ENCODE peak calls at places on chromosomes 12 and 14, in four cellular contexts. One of them, this sample, is unnamed.

GRCh38 chr12:71958056-71958455 is 19.4 kb downstream of the TPH2 start:
- DNase-seq in cardiac muscle cell: no peak
- DNase-seq in A549: no peak
- DNase-seq in AG10803: peak
- DNase-seq in this sample: no peak

GRCh38 chr14:64465856-64466554 is 706 bp downstream of the AKAP5 start:
- DNase-seq in cardiac muscle cell: peak
- DNase-seq in A549: peak
- DNase-seq in AG10803: peak
- DNase-seq in this sample: no peak

GRCh38 chr12:67091678-67092077 is 177.5 kb upstream of the CAND1 start:
- DNase-seq in cardiac muscle cell: no peak
- DNase-seq in A549: no peak
- DNase-seq in AG10803: no peak
- DNase-seq in this sample: no peak

GRCh38 chr14:85536835-85537195 is 6.9 kb downstream of the FLRT2 start:
- DNase-seq in cardiac muscle cell: peak
- DNase-seq in A549: no peak
- DNase-seq in AG10803: peak
- DNase-seq in this sample: no peak

GRCh38 chr12:49932746-49933145 is 17.8 kb upstream of the AQP2 start:
- DNase-seq in cardiac muscle cell: no peak
- DNase-seq in A549: no peak
- DNase-seq in AG10803: no peak
- DNase-seq in this sample: peak

GRCh38 chr12:21941522-21942376 is 523 bp upstream of the ABCC9 start:
- DNase-seq in cardiac muscle cell: peak
- DNase-seq in A549: no peak
- DNase-seq in AG10803: peak
- DNase-seq in this sample: peak

GRCh38 chr12:28527631-28528249 is 337.5 kb downstream of the CCDC91 start:
- DNase-seq in cardiac muscle cell: no peak
- DNase-seq in A549: no peak
- DNase-seq in AG10803: no peak
- DNase-seq in this sample: no peak

GRCh38 chr14:69138189-69138535 is 14.8 kb downstream of the DCAF5 start:
- DNase-seq in cardiac muscle cell: peak
- DNase-seq in A549: no peak
- DNase-seq in AG10803: peak
- DNase-seq in this sample: no peak

GRCh38 chr12:79685068-79685467 is 5.7 kb downstream of the PAWR start:
- DNase-seq in cardiac muscle cell: peak
- DNase-seq in A549: peak
- DNase-seq in AG10803: peak
- DNase-seq in this sample: no peak

GRCh38 chr14:85527006-85527405 is 2.9 kb upstream of the FLRT2 start:
- DNase-seq in cardiac muscle cell: peak
- DNase-seq in A549: peak
- DNase-seq in AG10803: peak
- DNase-seq in this sample: no peak

GRCh38 chr14:68762944-68763831 is 29.7 kb downstream of the ZFP36L1 start:
- DNase-seq in cardiac muscle cell: peak
- DNase-seq in A549: no peak
- DNase-seq in AG10803: peak
- DNase-seq in this sample: no peak

GRCh38 chr12:108403952-108404351 is 64.8 kb upstream of the CMKLR1 start:
- DNase-seq in cardiac muscle cell: no peak
- DNase-seq in A549: no peak
- DNase-seq in AG10803: no peak
- DNase-seq in this sample: no peak

GRCh38 chr14:106564058-106564643 is 1037.8 kb downstream of the TMEM121 start:
- DNase-seq in cardiac muscle cell: no peak
- DNase-seq in A549: peak
- DNase-seq in AG10803: no peak
- DNase-seq in this sample: peak

GRCh38 chr12:123474493-123475255 is 16.7 kb downstream of the SNRNP35 start:
- DNase-seq in cardiac muscle cell: no peak
- DNase-seq in A549: no peak
- DNase-seq in AG10803: no peak
- DNase-seq in this sample: no peak

GRCh38 chr12:111363578-111363977 is 5.3 kb downstream of the PHETA1 start:
- DNase-seq in cardiac muscle cell: peak
- DNase-seq in A549: peak
- DNase-seq in AG10803: peak
- DNase-seq in this sample: no peak

GRCh38 chr14:80390911-80391310 is 179.6 kb upstream of the DIO2 start:
- DNase-seq in cardiac muscle cell: peak
- DNase-seq in A549: peak
- DNase-seq in AG10803: peak
- DNase-seq in this sample: no peak

GRCh38 chr12:96434107-96434506 is 33.9 kb upstream of the CDK17 start:
- DNase-seq in cardiac muscle cell: peak
- DNase-seq in A549: no peak
- DNase-seq in AG10803: peak
- DNase-seq in this sample: peak

GRCh38 chr12:6323340-6323994 is 13.0 kb downstream of the PLEKHG6 start:
- DNase-seq in cardiac muscle cell: peak
- DNase-seq in A549: peak
- DNase-seq in AG10803: peak
- DNase-seq in this sample: no peak

DNA sequence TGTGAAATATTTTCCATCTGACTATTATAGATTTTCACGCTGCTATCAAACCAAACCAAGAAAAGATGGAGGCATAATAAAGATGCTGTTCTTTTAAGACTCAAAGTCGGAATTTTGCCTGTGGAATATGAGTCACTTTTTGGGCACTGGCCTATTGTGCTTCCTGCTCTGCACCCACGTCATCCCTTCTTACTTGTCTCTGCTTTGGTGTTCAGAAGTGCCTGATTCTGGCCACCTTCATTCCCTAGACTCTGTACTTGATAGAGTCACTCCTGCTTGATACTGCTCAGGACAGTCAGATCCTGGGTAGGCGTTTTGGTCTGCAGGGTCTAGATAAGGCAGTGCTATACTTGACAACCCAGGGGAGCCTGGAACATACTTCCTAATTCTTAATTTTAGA is 1.9 kb downstream of the LRRK2 start:
- DNase-seq in cardiac muscle cell: peak
- DNase-seq in A549: peak
- DNase-seq in AG10803: peak
- DNase-seq in this sample: no peak
- H3K4me3 ChIP-seq in cardiac muscle cell: no peak
- H3K4me3 ChIP-seq in A549: peak
- H3K4me3 ChIP-seq in AG10803: peak
- H3K4me3 ChIP-seq in this sample: peak

GRCh38 chr12:54279632-54280400 is at the start of gene CBX5:
- DNase-seq in cardiac muscle cell: peak
- DNase-seq in A549: peak
- DNase-seq in AG10803: peak
- DNase-seq in this sample: peak

GRCh38 chr12:54285150-54286041 is 4.9 kb downstream of the HNRNPA1 start:
- DNase-seq in cardiac muscle cell: no peak
- DNase-seq in A549: no peak
- DNase-seq in AG10803: no peak
- DNase-seq in this sample: no peak

GRCh38 chr12:54280401-54281260 is at the start of gene HNRNPA1:
- DNase-seq in cardiac muscle cell: peak
- DNase-seq in A549: peak
- DNase-seq in AG10803: peak
- DNase-seq in this sample: peak

GRCh38 chr12:54286042-54286931 is 5.8 kb downstream of the HNRNPA1 start:
- DNase-seq in cardiac muscle cell: peak
- DNase-seq in A549: no peak
- DNase-seq in AG10803: no peak
- DNase-seq in this sample: no peak

DNA sequence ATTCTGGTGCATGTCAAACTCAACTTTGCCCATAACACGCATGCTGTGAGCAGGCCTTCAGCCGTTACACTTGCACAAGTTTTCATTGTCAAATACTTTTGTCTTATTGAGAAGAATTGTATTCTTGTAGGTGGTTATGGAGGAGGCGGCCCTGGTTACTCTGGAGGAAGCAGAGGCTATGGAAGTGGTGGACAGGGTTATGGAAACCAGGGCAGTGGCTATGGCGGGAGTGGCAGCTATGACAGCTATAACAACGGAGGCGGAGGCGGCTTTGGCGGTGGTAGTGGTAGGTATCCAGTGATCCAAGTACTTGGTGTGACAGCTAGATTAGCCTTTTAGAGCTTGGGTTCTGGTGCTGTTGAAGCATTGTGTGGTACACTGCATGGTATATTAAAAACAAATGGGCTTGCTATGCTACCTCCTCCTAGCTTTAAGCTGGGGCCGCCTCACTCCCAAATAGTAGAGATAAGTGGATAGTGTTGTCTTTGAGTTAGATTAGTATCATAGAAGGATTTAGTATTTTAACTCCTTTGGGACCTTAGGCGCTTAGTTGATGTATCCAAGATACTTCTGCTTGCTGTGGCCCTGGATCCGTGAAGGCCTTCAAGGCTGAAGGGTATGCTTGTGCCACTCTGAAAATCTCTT is 2.5 kb downstream of the HNRNPA1 start:
- DNase-seq in cardiac muscle cell: no peak
- DNase-seq in A549: no peak
- DNase-seq in AG10803: no peak
- DNase-seq in this sample: no peak
- H3K4me3 ChIP-seq in cardiac muscle cell: peak
- H3K4me3 ChIP-seq in A549: peak
- H3K4me3 ChIP-seq in AG10803: peak
- H3K4me3 ChIP-seq in this sample: peak

GRCh38 chr14:22546722-22547071 is 42.3 kb downstream of the DAD1 start:
- DNase-seq in cardiac muscle cell: no peak
- DNase-seq in A549: no peak
- DNase-seq in AG10803: no peak
- DNase-seq in this sample: no peak

GRCh38 chr14:22544406-22544805 is 44.6 kb downstream of the DAD1 start:
- DNase-seq in cardiac muscle cell: no peak
- DNase-seq in A549: no peak
- DNase-seq in AG10803: no peak
- DNase-seq in this sample: no peak

GRCh38 chr14:22545842-22546721 is 42.9 kb downstream of the DAD1 start:
- DNase-seq in cardiac muscle cell: peak
- DNase-seq in A549: no peak
- DNase-seq in AG10803: peak
- DNase-seq in this sample: no peak

GRCh38 chr14:22547309-22547947 is 41.6 kb downstream of the DAD1 start:
- DNase-seq in cardiac muscle cell: no peak
- DNase-seq in A549: no peak
- DNase-seq in AG10803: peak
- DNase-seq in this sample: no peak

DNA sequence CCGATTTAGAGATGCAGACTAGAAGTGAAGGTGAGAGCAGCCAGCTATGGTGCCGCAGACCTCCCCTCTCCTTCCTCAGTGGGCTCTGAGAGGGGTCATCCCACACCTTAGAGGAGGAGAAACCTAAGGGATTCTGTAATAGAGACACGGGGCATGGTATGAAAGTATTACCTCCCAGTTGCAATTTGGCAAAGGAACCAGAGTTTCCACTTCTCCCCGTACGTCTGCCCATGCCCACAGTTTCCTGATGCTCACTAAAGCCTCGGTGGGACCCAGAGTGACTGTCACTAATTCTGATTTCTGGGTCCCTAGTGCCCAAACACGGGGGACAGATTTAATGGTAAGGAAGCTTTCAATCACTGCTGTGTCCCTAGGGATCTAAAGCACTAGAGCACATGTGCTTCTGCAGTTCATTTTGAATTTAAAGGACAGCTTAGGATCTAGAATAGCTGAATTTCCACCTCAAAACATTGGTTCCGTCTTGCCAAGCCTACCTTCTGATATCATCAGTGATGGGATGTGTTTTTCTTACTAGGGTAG is 44.1 kb downstream of the DAD1 start:
- DNase-seq in cardiac muscle cell: no peak
- DNase-seq in A549: no peak
- DNase-seq in AG10803: no peak
- DNase-seq in this sample: no peak
- H3K4me3 ChIP-seq in cardiac muscle cell: no peak
- H3K4me3 ChIP-seq in A549: no peak
- H3K4me3 ChIP-seq in AG10803: no peak
- H3K4me3 ChIP-seq in this sample: no peak

GRCh38 chr14:96275182-96276112 is 19.4 kb downstream of the BDKRB1 start:
- DNase-seq in cardiac muscle cell: peak
- DNase-seq in A549: peak
- DNase-seq in AG10803: peak
- DNase-seq in this sample: peak

GRCh38 chr14:96271421-96271762 is 15.4 kb downstream of the BDKRB1 start:
- DNase-seq in cardiac muscle cell: no peak
- DNase-seq in A549: no peak
- DNase-seq in AG10803: no peak
- DNase-seq in this sample: no peak

GRCh38 chr14:96272777-96273471 is 16.9 kb downstream of the BDKRB1 start:
- DNase-seq in cardiac muscle cell: no peak
- DNase-seq in A549: peak
- DNase-seq in AG10803: no peak
- DNase-seq in this sample: no peak

GRCh38 chr14:96274122-96274910 is 18.3 kb downstream of the BDKRB1 start:
- DNase-seq in cardiac muscle cell: peak
- DNase-seq in A549: no peak
- DNase-seq in AG10803: peak
- DNase-seq in this sample: no peak

DNA sequence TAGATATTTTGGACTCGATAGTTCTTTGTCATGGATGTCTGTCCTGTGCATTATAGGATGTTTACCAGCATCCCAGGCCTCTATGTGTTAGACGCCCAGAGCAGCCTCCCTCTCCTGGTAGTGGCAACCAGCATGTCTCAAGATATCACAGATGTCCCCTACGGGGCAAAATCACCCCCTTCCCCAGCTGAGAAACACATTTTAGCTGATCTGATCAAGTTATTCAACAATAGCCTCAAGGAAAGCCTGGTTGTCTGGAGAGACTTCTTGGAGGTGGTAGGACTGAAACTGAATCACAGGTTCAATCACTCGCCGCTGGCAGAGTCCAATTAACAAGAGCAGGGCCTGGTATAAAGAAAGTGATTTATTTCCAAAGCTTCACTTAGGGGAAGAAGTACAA is 17.6 kb downstream of the BDKRB1 start:
- DNase-seq in cardiac muscle cell: no peak
- DNase-seq in A549: no peak
- DNase-seq in AG10803: no peak
- DNase-seq in this sample: no peak
- H3K4me3 ChIP-seq in cardiac muscle cell: no peak
- H3K4me3 ChIP-seq in A549: no peak
- H3K4me3 ChIP-seq in AG10803: no peak
- H3K4me3 ChIP-seq in this sample: no peak

This sample was measured in upper lobe of left lung.